ENCODE peak calls at places on chromosomes 7 and 10, in four cellular contexts. J is GM03348; M is B cell; X is activated T-helper 1 cell treated with anti-CD3 and anti-CD28 coated beads, Interleukin-12 subunit alpha, Interleukin-12 subunit beta, Interleukin-2, Interleukin-4 antibody, amounts not matched to agents 30 ng/mL and 10 ng/mL and 1 ng/mL, durations not matched to agents 14 hours and 24 hours and 36 hours. B is an unnamed sample.
A peak's percentile ranks its signal among the peaks of the same experiment; 100 is the strongest.

GRCh38 chr7:55957190-55957589 is 5.5 kb downstream of the MRPS17 start:
- DNase-seq in J (no peak), M (no peak), X (no peak), B (no peak)

GRCh38 chr7:170551-171363 is 21.6 kb upstream of the FAM20C start:
- DNase-seq in J (no peak), M (no peak), X (no peak), B (no peak)

GRCh38 chr7:140592957-140593356 is 47.7 kb downstream of the DENND2A start:
- DNase-seq in J (no peak), M (no peak), X (no peak), B (no peak)

GRCh38 chr10:131920151-131920550 is 19.3 kb downstream of the PPP2R2D start:
- DNase-seq in J (no peak), M (no peak), X (no peak), B (no peak)

GRCh38 chr7:23254051-23254681 is 7.6 kb downstream of the GPNMB start:
- DNase-seq in J (no peak), M (no peak), X (no peak), B (no peak)

GRCh38 chr7:128405345-128406146 is 4.2 kb downstream of the IMPDH1 start:
- DNase-seq in J (peak; percentile 93), M (peak; percentile 94), X (peak; percentile 39), B (peak; percentile 90)

GRCh38 chr7:40133561-40134427 is 628 bp downstream of the MPLKIP start:
- DNase-seq in J (peak; percentile 39), M (no peak), X (no peak), B (peak; percentile 36)

GRCh38 chr7:100082978-100083377 is 1.5 kb upstream of the ZNF3 start:
- DNase-seq in J (no peak), M (no peak), X (no peak), B (no peak)

B was measured in GM13976.